ENCODE peak calls at places on chromosomes 13 and 19, in eight cellular contexts. G is ovary, W is thoracic aorta, Q is esophagus squamous epithelium, I is mammary epithelial cell, O is upper lobe of right lung, K is hepatocyte, A is fibroblast of lung. B is an unnamed sample. For H3K9me3, the result is how much of the 10 kb centered on the place peaks cover.

GRCh38 chr19:50460161-50460765 is 16.0 kb upstream of the EMC10 start:
- DNase-seq in O (no peak), Q (no peak), W (no peak), G (no peak), I (no peak), K (no peak), A (peak), B (no peak)

GRCh38 chr13:36601186-36601585 is 72.6 kb upstream of the SERTM1 start:
- DNase-seq in G (no peak), I (peak), W (no peak), Q (no peak), O (no peak), K (no peak), A (no peak), B (no peak)

GRCh38 chr13:42110410-42111155 is 62.1 kb downstream of the DGKH start:
- DNase-seq in O (no peak), Q (no peak), W (no peak), K (peak), G (no peak), I (peak), A (peak), B (no peak)

GRCh38 chr13:32587014-32587773 is 942 bp downstream of the PDS5B start:
- DNase-seq in A (peak), W (peak), K (peak), Q (peak), O (peak), I (peak), G (peak), B (peak)

GRCh38 chr13:43132228-43132627 is 108.8 kb downstream of the DNAJC15 start:
- DNase-seq in I (peak), G (no peak), K (peak), Q (no peak), W (no peak), A (peak), O (no peak), B (no peak)

GRCh38 chr13:48500652-48501197 is 32.2 kb downstream of the RCBTB2 start:
- DNase-seq in I (peak), O (no peak), G (no peak), A (peak), Q (no peak), K (peak), W (no peak), B (no peak)

GRCh38 chr13:40665061-40665753 is 1.2 kb downstream of the FOXO1 start:
- DNase-seq in W (no peak), O (peak), K (peak), G (peak), Q (no peak), I (peak), A (no peak), B (no peak)

GRCh38 chr19:7843521-7843920 is 13.5 kb downstream of the EVI5L start:
- DNase-seq in A (no peak), G (no peak), I (no peak), K (no peak), W (no peak), Q (no peak), O (no peak), B (no peak)

GRCh38 chr13:68099616-68100015 is 869.5 kb upstream of the PCDH9 start:
- DNase-seq in W (no peak), Q (no peak), A (peak), O (no peak), I (peak), G (no peak), K (peak), B (no peak)

GRCh38 chr19:56507446-56508281 is at the start of gene ZNF471:
- DNase-seq in O (peak), A (peak), Q (peak), K (peak), W (peak), G (peak), I (peak), B (peak)

GRCh38 chr19:48975947-48976847 is 11.1 kb downstream of the FTL start:
- DNase-seq in Q (no peak), W (no peak), G (no peak), A (no peak), O (no peak), K (no peak), I (no peak), B (no peak)

GRCh38 chr19:40555978-40556689 is 20.5 kb upstream of the SHKBP1 start:
- DNase-seq in A (no peak), G (no peak), K (no peak), W (no peak), I (no peak), O (no peak), Q (no peak), B (no peak)

GRCh38 chr19:41112728-41113290 is 1.4 kb upstream of the CYP2F1 start:
- DNase-seq in O (no peak), K (no peak), G (no peak), A (no peak), W (no peak), I (no peak), Q (no peak), B (no peak)

GRCh38 chr13:104491951-104492350 is 1425.7 kb upstream of the SLC10A2 start:
- DNase-seq in W (no peak), A (no peak), O (no peak), Q (no peak), K (no peak), I (no peak), G (no peak), B (no peak)

GRCh38 chr19:5001547-5002131 is 32.7 kb downstream of the KDM4B start:
- DNase-seq in G (no peak), W (no peak), Q (no peak), A (peak), O (no peak), K (peak), I (peak), B (no peak)

GRCh38 chr19:31418055-31418454 is 68.8 kb upstream of the TSHZ3 start:
- DNase-seq in O (no peak), W (no peak), Q (no peak), A (no peak), G (no peak), I (peak), K (peak), B (no peak)

GRCh38 chr19:30074741-30075460 is 132.9 kb downstream of the URI1 start:
- DNase-seq in I (no peak), A (no peak), Q (no peak), O (peak), K (no peak), G (no peak), W (no peak), B (peak)

GRCh38 chr13:43787998-43788397 is 1.2 kb upstream of the ENOX1 start:
- DNase-seq in W (no peak), O (no peak), A (peak), G (no peak), K (no peak), I (no peak), Q (no peak), B (no peak)

GRCh38 chr13:114070098-114070799 is 62.2 kb downstream of the RASA3 start:
- DNase-seq in W (no peak), I (no peak), K (no peak), Q (no peak), G (no peak), O (peak), A (no peak), B (no peak)

GRCh38 chr19:48837081-48837524 is 812 bp upstream of the HSD17B14 start:
- DNase-seq in O (peak), G (peak), I (no peak), K (peak), A (peak), Q (no peak), W (peak), B (peak)

GRCh38 chr19:34507414-34508067 is 26.0 kb downstream of the WTIP start:
- DNase-seq in O (no peak), A (no peak), W (no peak), Q (no peak), G (no peak), K (no peak), I (no peak), B (no peak)

GRCh38 chr19:3986260-3987041 is 1.2 kb upstream of the EEF2 start:
- DNase-seq in A (peak), I (peak), K (peak), W (no peak), O (no peak), Q (no peak), G (peak), B (no peak)

GRCh38 chr19:35037716-35038622 is 3.6 kb upstream of the HPN start:
- DNase-seq in I (no peak), O (no peak), Q (no peak), G (no peak), K (no peak), W (no peak), A (no peak), B (no peak)

GRCh38 chr19:48992571-48993174 is 436 bp downstream of the GYS1 start:
- DNase-seq in A (no peak), O (peak), Q (no peak), G (no peak), K (no peak), I (no peak), W (no peak), B (peak)

GRCh38 chr13:28819046-28819747 is 942 bp upstream of the MTUS2 start:
- DNase-seq in I (peak), A (peak), G (no peak), W (no peak), K (peak), Q (no peak), O (no peak), B (no peak)

GRCh38 chr13:46593403-46593802 is 40.4 kb downstream of the LRCH1 start:
- DNase-seq in O (no peak), K (no peak), Q (no peak), I (no peak), A (no peak), G (no peak), W (no peak), B (no peak)

GRCh38 chr19:41304706-41305483 is 5.1 kb upstream of the CCDC97 start:
- DNase-seq in W (no peak), A (no peak), O (peak), K (no peak), I (no peak), Q (no peak), G (peak), B (no peak)

GRCh38 chr13:36919833-36920611 is at the start of gene SMAD9:
- DNase-seq in I (peak), O (peak), W (peak), K (peak), Q (no peak), G (peak), A (peak), B (peak)

GRCh38 chr19:6425732-6426686 is 1.4 kb upstream of the KHSRP start:
- DNase-seq in W (no peak), O (no peak), Q (no peak), K (no peak), G (peak), A (no peak), I (no peak), B (no peak)

GRCh38 chr13:77506874-77507273 is 28.6 kb upstream of the SCEL start:
- DNase-seq in Q (no peak), O (no peak), W (no peak), A (peak), I (no peak), K (no peak), G (no peak), B (no peak)

GRCh38 chr19:35455616-35456201 is 7.7 kb downstream of the FFAR2 start:
- DNase-seq in K (no peak), I (no peak), Q (no peak), O (no peak), G (no peak), A (no peak), W (no peak), B (no peak)

GRCh38 chr13:98155475-98156111 is 12.7 kb downstream of the FARP1 start:
- DNase-seq in K (no peak), Q (no peak), A (peak), I (no peak), W (no peak), G (no peak), O (no peak), B (no peak)

GRCh38 chr13:80363890-80364503 is 23.1 kb upstream of the SPRY2 start:
- DNase-seq in O (no peak), K (peak), W (no peak), A (peak), G (no peak), Q (no peak), I (peak), B (no peak)

GRCh38 chr19:2260341-2260751 is 4.1 kb upstream of the JSRP1 start:
- DNase-seq in W (no peak), K (no peak), O (no peak), Q (no peak), A (no peak), G (no peak), I (no peak), B (no peak)
- H3K4me3 ChIP-seq in W (no peak), K (no peak), O (no peak), Q (no peak), A (no peak), G (no peak), I (no peak), B (no peak)

DNA sequence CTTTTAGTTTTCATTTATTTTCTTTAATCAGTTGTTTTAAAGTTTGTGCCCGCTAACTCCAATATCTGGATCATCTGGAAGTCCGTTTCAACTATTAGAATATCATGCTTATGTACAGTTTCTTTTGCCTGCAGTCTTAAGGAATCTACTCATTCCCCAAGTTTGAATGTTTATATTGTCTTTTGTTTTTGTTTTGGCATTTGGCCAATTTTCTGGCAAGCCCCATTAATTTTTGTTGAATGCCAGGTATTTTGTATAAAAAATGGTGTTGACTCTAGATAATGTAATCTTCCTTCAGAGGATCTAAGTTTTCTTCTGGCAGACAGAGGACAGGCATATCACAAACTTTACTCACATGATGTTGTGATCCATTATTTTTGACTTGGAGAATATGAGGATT is 11.1 kb upstream of the ZNF235 start:
- DNase-seq in O (no peak), I (no peak), G (no peak), Q (no peak), W (no peak), A (no peak), K (no peak), B (no peak)
- H3K9me3 ChIP-seq in O (half or more), I (under half), G (under half), Q (under half), W (half or more), A (under half), K (under half), B (half or more)

DNA sequence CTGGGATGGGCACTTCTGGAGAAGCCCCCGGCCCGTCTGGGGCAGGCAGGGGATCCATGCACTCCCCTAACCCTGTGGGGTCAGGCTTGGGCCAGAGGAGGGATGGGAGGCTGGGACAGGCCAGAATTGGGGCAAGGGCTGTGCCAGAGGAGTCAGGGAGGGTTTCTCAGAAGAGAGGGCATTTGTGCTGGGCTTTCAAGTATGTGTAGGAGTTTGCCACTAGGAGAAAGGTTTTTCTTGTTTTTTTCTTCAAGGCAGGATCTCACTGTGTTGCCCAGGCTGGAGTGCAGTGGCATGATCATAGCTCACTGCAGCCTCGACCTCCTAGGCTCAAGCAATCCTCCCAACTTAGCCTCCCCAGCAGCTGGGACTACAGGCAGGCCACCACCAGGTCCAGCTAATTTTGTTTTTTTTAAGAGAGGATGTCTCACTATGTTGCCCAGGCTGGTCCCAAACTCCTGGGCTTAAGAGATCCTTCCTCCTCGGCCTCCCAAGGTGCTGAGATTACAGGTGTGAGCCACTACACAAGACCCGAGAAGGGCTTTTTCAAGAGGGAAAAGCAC is 1.1 kb upstream of the MEF2B start:
- DNase-seq in K (no peak), G (no peak), I (no peak), Q (no peak), W (no peak), O (no peak), A (no peak), B (no peak)
- H3K4me3 ChIP-seq in K (no peak), G (no peak), I (no peak), Q (no peak), W (no peak), O (no peak), A (no peak), B (no peak)

DNA sequence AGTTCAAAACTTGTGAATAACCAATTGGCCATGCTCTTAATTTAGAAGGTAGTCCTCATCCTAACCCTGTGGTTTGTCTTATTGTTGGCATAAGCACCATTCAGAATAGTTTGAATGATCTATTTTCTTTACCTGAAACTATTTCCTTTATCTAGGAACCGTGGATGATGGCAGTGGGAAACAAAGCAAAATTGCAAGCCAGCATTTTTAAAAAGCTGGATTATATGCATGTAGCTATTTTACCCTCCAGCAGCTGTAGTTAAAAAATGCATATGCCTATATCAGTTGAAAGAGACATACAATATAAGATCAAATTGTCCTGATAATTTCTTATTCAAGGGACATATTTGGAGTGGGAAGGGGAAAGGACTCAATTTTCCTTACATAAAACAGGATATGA is 19.3 kb downstream of the ZNF613 start:
- DNase-seq in O (no peak), K (no peak), Q (no peak), I (no peak), A (no peak), G (no peak), W (no peak), B (no peak)
- H3K9me3 ChIP-seq in O (half or more), K (half or more), Q (half or more), I (half or more), A (under half), G (under half), W (half or more), B (half or more)

DNA sequence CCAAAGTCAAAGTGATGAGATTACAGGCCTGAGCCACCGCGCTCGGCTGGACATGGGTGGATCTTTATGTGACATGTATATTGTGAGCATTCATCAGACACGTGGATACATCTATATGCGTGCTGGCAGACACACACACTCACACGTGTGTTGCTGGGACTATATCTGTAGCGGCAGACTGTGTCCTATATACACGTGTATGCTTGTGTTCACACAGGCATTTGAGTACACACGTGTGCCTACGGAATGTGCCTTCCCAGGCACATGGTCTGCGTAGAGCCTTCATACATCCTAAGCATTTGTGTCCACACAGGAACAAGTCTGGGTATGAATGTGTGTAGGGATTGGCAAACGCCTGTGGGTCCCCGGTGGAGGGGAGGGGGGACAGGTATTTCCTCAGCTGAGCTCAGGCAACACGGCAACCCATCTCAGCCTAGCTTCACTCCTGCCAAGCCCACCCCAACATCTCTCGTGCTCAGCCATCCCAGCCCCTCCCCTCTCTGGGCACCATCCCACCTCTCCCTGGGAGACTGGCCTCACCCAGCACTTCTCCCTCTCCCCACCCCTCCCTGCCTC is 2.6 kb downstream of the UNC13A start:
- DNase-seq in G (no peak), I (no peak), W (no peak), K (no peak), O (no peak), Q (no peak), A (no peak), B (no peak)
- H3K4me3 ChIP-seq in G (no peak), I (no peak), W (no peak), K (no peak), O (no peak), Q (no peak), A (no peak), B (no peak)